ENCODE peak calls at places on chromosome 13, in four cellular contexts. B, Z, P and L are unnamed samples.

GRCh38 chr13:95874286-95874685 is 178.9 kb downstream of the UGGT2 start:
- DNase-seq in B (no peak), Z (no peak), P (no peak), L (no peak)

GRCh38 chr13:73902296-73902695 is 231.9 kb downstream of the KLF12 start:
- DNase-seq in B (no peak), Z (no peak), P (no peak), L (no peak)

GRCh38 chr13:23007430-23007829 is 173.3 kb upstream of the SGCG start:
- DNase-seq in B (no peak), Z (no peak), P (no peak), L (no peak)

GRCh38 chr13:81048026-81048461 is 707.1 kb upstream of the SPRY2 start:
- DNase-seq in B (no peak), Z (no peak), P (no peak), L (no peak)

GRCh38 chr13:30800107-30800506 is 64.8 kb downstream of the ALOX5AP start:
- DNase-seq in B (no peak), Z (no peak), P (no peak), L (no peak)

GRCh38 chr13:46687810-46688209 is 109.2 kb downstream of the ESD start:
- DNase-seq in B (no peak), Z (peak), P (peak), L (no peak)

GRCh38 chr13:28754698-28755545 is 36.2 kb upstream of the SLC46A3 start:
- DNase-seq in B (peak), Z (no peak), P (no peak), L (no peak)

GRCh38 chr13:29884671-29885424 is 34.4 kb upstream of the UBL3 start:
- DNase-seq in B (no peak), Z (no peak), P (peak), L (no peak)

GRCh38 chr13:79307866-79308298 is 98.2 kb downstream of the RBM26 start:
- DNase-seq in B (no peak), Z (no peak), P (peak), L (no peak)

GRCh38 chr13:61414686-61415664 is 674 bp downstream of the PCDH20 start:
- DNase-seq in B (no peak), Z (no peak), P (no peak), L (no peak)

GRCh38 chr13:44523176-44524017 is 52.7 kb downstream of the TSC22D1 start:
- DNase-seq in B (no peak), Z (no peak), P (peak), L (no peak)

GRCh38 chr13:25232937-25233515 is 54.3 kb downstream of the MTMR6 start:
- DNase-seq in B (peak), Z (no peak), P (peak), L (no peak)

GRCh38 chr13:110306960-110307696 is at the start of the genes COL4A1 and COL4A2:
- DNase-seq in B (no peak), Z (no peak), P (peak), L (no peak)

GRCh38 chr13:47480941-47481340 is 520.1 kb downstream of the SUCLA2 start:
- DNase-seq in B (no peak), Z (no peak), P (no peak), L (no peak)

GRCh38 chr13:85140192-85140591 is 659.0 kb downstream of the SLITRK6 start:
- DNase-seq in B (no peak), Z (no peak), P (no peak), L (no peak)

GRCh38 chr13:24214528-24214927 is 54.0 kb downstream of the SPATA13 start:
- DNase-seq in B (no peak), Z (no peak), P (no peak), L (no peak)

GRCh38 chr13:48220592-48221300 is 12.3 kb upstream of the ITM2B start:
- DNase-seq in B (no peak), Z (no peak), P (no peak), L (no peak)